ENCODE peak calls at places on chromosomes 13 and 19, in ten cellular contexts. P is A549, C is HCT116, U is heart left ventricle, W is stomach, N is IMR-90, J is uterus, Y is prostate gland, A is upper lobe of left lung, D is transverse colon. O is an unnamed sample.

GRCh38 chr13:44972956-44973581 is 16.2 kb downstream of the NUFIP1 start:
- DNase-seq in P (peak), C (peak), U (no peak), W (no peak), N (peak), J (no peak), Y (no peak), A (no peak), D (no peak), O (no peak)

GRCh38 chr19:15330801-15331418 is 1.4 kb downstream of the BRD4 start:
- DNase-seq in P (peak), C (no peak), U (no peak), W (no peak), N (peak), J (no peak), Y (no peak), A (no peak), D (peak), O (peak)

GRCh38 chr13:113860051-113860471 is 3.8 kb downstream of the GAS6 start:
- DNase-seq in P (no peak), C (no peak), U (no peak), W (peak), N (no peak), J (no peak), Y (no peak), A (no peak), D (peak), O (no peak)

GRCh38 chr19:1316466-1316865 is 30.8 kb downstream of the EFNA2 start:
- DNase-seq in P (no peak), C (no peak), U (no peak), W (no peak), N (no peak), J (no peak), Y (no peak), A (peak), D (no peak), O (no peak)

GRCh38 chr19:13022111-13022858 is 27.0 kb downstream of the NFIX start:
- DNase-seq in P (no peak), C (no peak), U (no peak), W (no peak), N (peak), J (peak), Y (no peak), A (peak), D (no peak), O (no peak)

GRCh38 chr19:10553087-10553667 is 9.5 kb downstream of the ATG4D start:
- DNase-seq in P (no peak), C (no peak), U (no peak), W (no peak), N (no peak), J (no peak), Y (no peak), A (no peak), D (no peak), O (no peak)

GRCh38 chr19:7710616-7711015 is 8.7 kb upstream of the FCER2 start:
- DNase-seq in P (no peak), C (no peak), U (no peak), W (no peak), N (no peak), J (no peak), Y (no peak), A (no peak), D (no peak), O (no peak)

GRCh38 chr13:96089749-96090239 is at the start of gene HS6ST3:
- DNase-seq in P (peak), C (peak), U (peak), W (peak), N (no peak), J (peak), Y (peak), A (peak), D (no peak), O (no peak)

GRCh38 chr13:23966691-23967615 is 69.7 kb upstream of the C1QTNF9B start:
- DNase-seq in P (no peak), C (no peak), U (no peak), W (no peak), N (peak), J (no peak), Y (peak), A (no peak), D (no peak), O (no peak)

GRCh38 chr13:80297094-80297493 is 43.8 kb downstream of the SPRY2 start:
- DNase-seq in P (no peak), C (no peak), U (no peak), W (no peak), N (no peak), J (no peak), Y (no peak), A (no peak), D (no peak), O (no peak)

GRCh38 chr13:42660367-42660965 is 86.5 kb downstream of the TNFSF11 start:
- DNase-seq in P (no peak), C (no peak), U (no peak), W (no peak), N (peak), J (no peak), Y (no peak), A (no peak), D (no peak), O (no peak)

GRCh38 chr13:81874681-81875661 is 1534.0 kb upstream of the SPRY2 start:
- DNase-seq in P (no peak), C (no peak), U (no peak), W (no peak), N (no peak), J (no peak), Y (no peak), A (no peak), D (no peak), O (no peak)

GRCh38 chr19:23802290-23802689 is 43.6 kb upstream of the ZNF681 start:
- DNase-seq in P (no peak), C (no peak), U (no peak), W (no peak), N (no peak), J (no peak), Y (no peak), A (no peak), D (no peak), O (no peak)

GRCh38 chr13:85148009-85148408 is 651.2 kb downstream of the SLITRK6 start:
- DNase-seq in P (peak), C (no peak), U (no peak), W (no peak), N (no peak), J (no peak), Y (no peak), A (no peak), D (no peak), O (no peak)

DNA sequence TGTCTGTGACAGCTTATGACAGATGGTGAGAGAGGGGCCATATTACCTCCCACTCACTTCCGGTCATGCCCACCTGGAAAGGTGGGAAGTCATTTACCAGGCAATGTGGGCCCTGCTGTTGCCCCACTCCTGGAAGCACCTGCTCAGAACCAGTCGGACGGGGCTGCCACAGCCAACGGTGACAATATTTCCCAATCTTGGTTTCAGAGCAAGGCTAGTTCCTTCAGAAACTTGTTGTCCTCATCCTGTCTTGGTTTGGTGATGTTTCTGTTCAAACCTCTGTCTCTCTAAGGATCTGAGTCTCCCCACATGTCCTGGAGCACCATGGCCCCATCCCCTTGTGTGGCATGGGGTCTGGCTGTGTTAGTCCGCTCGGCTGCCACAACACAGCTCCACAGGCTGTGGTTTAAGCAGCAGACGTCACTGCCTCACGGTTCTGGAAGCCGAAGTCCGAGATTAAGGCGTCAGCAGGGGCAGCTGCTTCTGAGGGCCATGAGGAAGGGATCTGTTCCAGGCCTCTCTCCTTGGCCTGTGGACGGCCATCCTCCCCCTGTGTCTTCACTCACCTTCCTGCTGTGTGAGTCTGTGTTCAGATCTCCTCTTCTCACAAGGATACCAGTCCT is 31.5 kb upstream of the SLC15A1 start:
- DNase-seq in P (no peak), C (no peak), U (no peak), W (no peak), N (no peak), J (no peak), Y (no peak), A (no peak), D (no peak), O (no peak)
- TF ChIP-seq POLR2A in P (no peak), C (no peak), U (no peak), W (no peak), N (no peak), J (no peak), Y (no peak), A (no peak), D (no peak), O (no peak)

DNA sequence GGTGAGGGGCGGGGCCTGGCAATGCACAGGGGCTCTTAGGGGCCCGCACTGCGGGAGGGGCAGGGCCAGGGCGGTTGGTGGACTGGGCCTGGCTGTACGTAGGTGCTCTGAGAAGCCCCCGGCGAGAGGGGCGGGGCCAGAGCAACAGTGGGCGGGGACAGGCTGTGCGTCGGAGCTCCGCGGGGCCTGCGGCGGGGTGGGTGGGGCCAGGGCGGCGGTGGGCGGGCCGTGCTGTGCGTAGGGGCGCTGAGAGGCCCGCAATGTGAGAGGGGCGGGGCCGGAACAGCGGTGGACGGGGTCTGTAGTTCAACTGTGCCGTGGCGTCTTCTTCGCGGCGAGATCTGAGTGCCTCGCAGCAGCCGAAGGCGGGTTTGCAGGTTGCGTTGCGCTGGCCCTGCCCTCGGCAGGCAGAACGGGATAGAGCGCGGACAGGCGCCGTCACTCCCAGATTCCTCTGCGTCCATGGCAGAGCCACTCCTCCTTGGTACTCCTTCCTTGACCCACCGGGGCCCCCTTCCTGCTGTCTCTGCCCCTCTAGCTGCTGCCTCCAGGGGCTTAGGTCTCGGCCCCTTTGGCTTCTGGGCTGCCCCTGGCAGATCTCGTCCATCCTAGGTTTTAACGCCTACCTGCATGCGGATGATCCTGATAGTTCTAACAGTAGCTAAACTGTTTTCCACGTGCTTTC is 33.2 kb downstream of the CCNE1 start:
- DNase-seq in P (peak), C (peak), U (peak), W (peak), N (peak), J (peak), Y (peak), A (peak), D (peak), O (peak)
- TF ChIP-seq POLR2A in P (peak), C (peak), U (no peak), W (no peak), N (no peak), J (no peak), Y (peak), A (no peak), D (peak), O (peak)

GRCh38 chr19:47227347-47228167 is 3.4 kb downstream of the BBC3 start:
- DNase-seq in P (peak), C (peak), U (peak), W (peak), N (peak), J (peak), Y (peak), A (peak), D (peak), O (peak)
- TF ChIP-seq POLR2A in P (peak), C (peak), U (no peak), W (no peak), N (no peak), J (peak), Y (peak), A (no peak), D (peak), O (no peak)

DNA sequence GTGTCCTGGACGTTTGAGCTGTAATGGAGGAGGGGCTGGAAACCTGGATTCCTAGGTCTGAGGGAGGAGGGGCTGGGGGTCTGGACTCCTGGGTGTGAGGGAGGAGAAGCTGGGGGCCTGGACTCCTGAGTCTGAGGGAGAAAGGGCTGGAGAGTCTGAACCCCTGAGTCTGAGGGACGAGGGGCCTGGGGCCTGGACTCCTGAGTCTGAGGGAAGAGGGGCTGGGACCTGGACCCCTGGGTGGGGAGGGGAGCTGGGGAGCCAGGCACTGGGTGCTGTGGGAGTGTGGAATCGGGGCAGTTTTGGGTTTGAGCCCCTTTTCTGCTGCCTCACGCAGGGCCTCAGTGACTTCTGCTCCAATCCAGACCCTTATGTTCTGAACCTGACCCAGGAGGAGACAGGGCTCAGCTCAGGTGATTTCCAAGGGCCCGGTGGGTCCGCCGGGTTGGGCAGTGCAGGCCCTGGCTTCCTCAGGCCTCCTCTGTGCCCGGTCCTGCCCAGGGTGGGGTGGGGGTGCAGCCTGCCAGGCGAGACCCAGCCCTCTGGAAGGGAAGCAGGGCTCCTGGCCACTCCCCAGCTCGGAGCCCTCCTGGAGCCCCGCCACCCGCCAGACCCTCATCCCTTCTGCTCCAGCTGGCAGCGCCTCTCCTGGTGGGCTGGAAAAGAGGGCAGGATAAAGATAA is 14.4 kb downstream of the TTYH1 start:
- DNase-seq in P (no peak), C (no peak), U (no peak), W (no peak), N (no peak), J (no peak), Y (no peak), A (peak), D (no peak), O (no peak)
- TF ChIP-seq POLR2A in P (no peak), C (no peak), U (no peak), W (no peak), N (no peak), J (no peak), Y (no peak), A (no peak), D (no peak), O (no peak)

DNA sequence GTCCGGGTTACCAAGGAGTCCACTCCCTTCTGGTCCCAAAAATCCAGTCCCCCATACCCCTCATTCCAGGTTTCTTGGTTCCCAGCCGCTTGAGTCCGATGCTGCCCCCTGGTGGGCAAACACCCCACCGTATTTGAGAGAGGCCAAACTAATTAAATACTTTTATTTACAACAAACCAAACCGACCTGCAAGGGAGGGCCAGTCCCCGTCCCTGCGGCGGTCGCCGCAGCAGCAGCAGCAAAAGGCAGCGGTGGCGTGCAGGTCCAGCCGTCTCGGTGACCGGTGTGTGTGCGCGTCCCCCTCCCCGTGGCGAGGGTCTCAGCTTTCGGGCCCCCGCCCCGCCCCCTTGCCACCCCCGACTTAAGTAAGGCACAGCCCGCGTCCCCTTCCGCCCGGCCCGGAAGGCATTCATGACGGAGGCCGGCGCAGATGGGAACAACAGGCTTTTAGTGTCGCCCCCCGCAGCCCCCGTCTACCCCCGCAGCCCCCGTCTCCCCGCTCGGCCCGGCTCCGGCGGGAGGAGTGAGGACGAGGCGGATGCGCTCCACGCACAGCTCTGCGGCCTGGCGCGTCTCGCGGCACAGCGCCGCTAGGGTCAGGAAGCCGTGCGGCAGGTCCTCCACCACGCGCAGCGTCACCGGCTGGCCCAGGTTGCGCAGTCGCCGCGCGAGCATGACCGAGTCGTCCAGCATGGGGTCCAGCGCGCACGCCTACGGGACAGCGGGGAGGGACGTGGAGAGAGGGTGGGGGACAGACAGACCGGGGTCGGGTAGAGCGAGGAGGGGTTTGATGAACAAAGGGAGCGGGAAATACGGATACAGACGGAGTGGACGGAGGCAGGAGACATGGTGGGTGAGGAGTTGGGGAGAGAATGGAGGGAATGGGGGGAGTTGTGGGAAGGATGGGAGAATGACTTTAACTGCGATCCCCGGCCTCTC is 11.5 kb upstream of the CNFN start:
- DNase-seq in P (peak), C (no peak), U (peak), W (peak), N (peak), J (peak), Y (peak), A (peak), D (peak), O (peak)
- TF ChIP-seq POLR2A in P (peak), C (no peak), U (no peak), W (no peak), N (no peak), J (no peak), Y (peak), A (no peak), D (no peak), O (no peak)

GRCh38 chr13:19957320-19958118 is 1.0 kb upstream of the ZMYM2 start:
- DNase-seq in P (peak), C (no peak), U (peak), W (peak), N (peak), J (peak), Y (peak), A (peak), D (peak), O (no peak)
- TF ChIP-seq POLR2A in P (peak), C (no peak), U (no peak), W (no peak), N (no peak), J (no peak), Y (peak), A (no peak), D (peak), O (no peak)

GRCh38 chr13:27403252-27403678 is 21.2 kb upstream of the GTF3A start:
- DNase-seq in P (no peak), C (no peak), U (no peak), W (no peak), N (peak), J (no peak), Y (no peak), A (no peak), D (no peak), O (peak)

GRCh38 chr13:27403727-27404385 is 20.6 kb upstream of the GTF3A start:
- DNase-seq in P (no peak), C (no peak), U (no peak), W (peak), N (no peak), J (no peak), Y (no peak), A (no peak), D (peak), O (no peak)

GRCh38 chr13:27404680-27405079 is 19.7 kb upstream of the GTF3A start:
- DNase-seq in P (no peak), C (no peak), U (no peak), W (peak), N (no peak), J (no peak), Y (no peak), A (peak), D (peak), O (no peak)

GRCh38 chr13:27405521-27406134 is 18.8 kb upstream of the GTF3A start:
- DNase-seq in P (no peak), C (no peak), U (no peak), W (no peak), N (no peak), J (no peak), Y (no peak), A (no peak), D (peak), O (no peak)

DNA sequence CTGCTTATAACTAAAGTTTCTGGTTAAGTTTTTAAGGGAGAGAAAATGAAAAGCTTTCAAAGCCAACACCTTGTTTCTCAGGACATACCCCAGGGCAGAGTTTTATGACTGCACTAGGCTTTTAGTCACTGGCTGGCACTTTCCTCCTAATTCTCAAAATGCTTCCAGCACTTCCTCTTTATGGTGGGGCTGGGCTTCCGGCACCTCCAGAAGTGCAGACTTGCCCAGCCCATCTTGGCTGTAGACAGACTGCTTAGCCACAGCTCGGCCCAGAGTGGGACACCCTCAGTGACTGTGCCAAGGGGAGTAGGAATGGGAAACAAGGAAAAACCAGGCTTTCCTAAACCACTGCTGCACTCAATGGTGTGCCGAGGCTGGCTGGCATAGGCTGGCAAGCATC is 23.2 kb upstream of the GTF3A start:
- DNase-seq in P (no peak), C (no peak), U (peak), W (no peak), N (no peak), J (no peak), Y (no peak), A (no peak), D (peak), O (no peak)
- TF ChIP-seq POLR2A in P (no peak), C (no peak), U (no peak), W (no peak), N (no peak), J (no peak), Y (no peak), A (no peak), D (no peak), O (no peak)

DNA sequence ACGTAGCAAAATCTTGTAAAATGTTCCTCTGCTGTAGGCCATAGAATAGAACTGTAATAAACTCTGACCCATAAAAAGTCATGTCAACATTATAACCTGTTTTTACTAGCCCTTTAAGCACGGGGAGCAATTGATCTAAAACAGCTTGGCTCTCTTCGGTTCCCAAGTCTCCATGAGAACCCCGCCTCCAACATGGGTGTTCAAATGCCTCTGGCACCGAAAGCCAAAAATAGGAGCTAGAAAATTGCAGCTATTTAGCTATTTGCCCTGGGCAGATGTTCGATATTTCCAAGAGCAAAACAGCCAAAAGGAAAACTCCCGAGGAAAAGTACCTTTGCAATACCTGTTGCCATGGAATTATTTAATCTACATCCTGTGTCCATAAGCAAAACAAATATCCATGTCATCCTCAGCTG is 563.1 kb downstream of the EFNB2 start:
- DNase-seq in P (no peak), C (no peak), U (no peak), W (no peak), N (no peak), J (no peak), Y (peak), A (no peak), D (peak), O (no peak)
- TF ChIP-seq POLR2A in P (no peak), C (no peak), U (no peak), W (no peak), N (no peak), J (no peak), Y (no peak), A (no peak), D (no peak), O (no peak)